ENCODE peak calls at places on chromosomes 1 and 21, in eight cellular contexts. One of them, this sample, is unnamed.

GRCh38 chr1:112445591-112445990 is 49.6 kb downstream of the CTTNBP2NL start:
- DNase-seq in psoas muscle: no peak
- DNase-seq in cardiac muscle cell: no peak
- DNase-seq in HFF-Myc: no peak
- DNase-seq in endodermal cell: no peak
- DNase-seq in AG09309: no peak
- DNase-seq in dorsolateral prefrontal cortex: no peak
- DNase-seq in PC-3: no peak
- DNase-seq in this sample: no peak

GRCh38 chr1:221994939-221995338 is 253.1 kb upstream of the DUSP10 start:
- DNase-seq in psoas muscle: no peak
- DNase-seq in cardiac muscle cell: peak; percentile 73
- DNase-seq in HFF-Myc: no peak
- DNase-seq in endodermal cell: no peak
- DNase-seq in AG09309: peak; percentile 62
- DNase-seq in dorsolateral prefrontal cortex: no peak
- DNase-seq in PC-3: no peak
- DNase-seq in this sample: peak; percentile 71

GRCh38 chr1:119702384-119702783 is 9.3 kb upstream of the PHGDH start:
- DNase-seq in psoas muscle: no peak
- DNase-seq in cardiac muscle cell: peak; percentile 66
- DNase-seq in HFF-Myc: peak; percentile 56
- DNase-seq in endodermal cell: no peak
- DNase-seq in AG09309: peak; percentile 23
- DNase-seq in dorsolateral prefrontal cortex: no peak
- DNase-seq in PC-3: peak; percentile 77
- DNase-seq in this sample: peak; percentile 72

GRCh38 chr1:194176212-194176611 is 989.8 kb upstream of the B3GALT2 start:
- DNase-seq in psoas muscle: no peak
- DNase-seq in cardiac muscle cell: no peak
- DNase-seq in HFF-Myc: no peak
- DNase-seq in endodermal cell: no peak
- DNase-seq in AG09309: no peak
- DNase-seq in dorsolateral prefrontal cortex: no peak
- DNase-seq in PC-3: no peak
- DNase-seq in this sample: no peak

GRCh38 chr1:94055459-94056122 is 65.4 kb downstream of the ABCA4 start:
- DNase-seq in psoas muscle: no peak
- DNase-seq in cardiac muscle cell: no peak
- DNase-seq in HFF-Myc: no peak
- DNase-seq in endodermal cell: no peak
- DNase-seq in AG09309: no peak
- DNase-seq in dorsolateral prefrontal cortex: no peak
- DNase-seq in PC-3: peak; percentile 78
- DNase-seq in this sample: peak; percentile 31

GRCh38 chr21:34941162-34941561 is 107.9 kb downstream of the RUNX1 start:
- DNase-seq in psoas muscle: no peak
- DNase-seq in cardiac muscle cell: no peak
- DNase-seq in HFF-Myc: no peak
- DNase-seq in endodermal cell: no peak
- DNase-seq in AG09309: no peak
- DNase-seq in dorsolateral prefrontal cortex: no peak
- DNase-seq in PC-3: no peak
- DNase-seq in this sample: no peak

GRCh38 chr21:25801217-25802015 is 66.6 kb downstream of the GABPA start:
- DNase-seq in psoas muscle: peak; percentile 78
- DNase-seq in cardiac muscle cell: peak; percentile 93
- DNase-seq in HFF-Myc: peak; percentile 70
- DNase-seq in endodermal cell: peak; percentile 97
- DNase-seq in AG09309: peak; percentile 42
- DNase-seq in dorsolateral prefrontal cortex: peak; percentile 71
- DNase-seq in PC-3: peak; percentile 89
- DNase-seq in this sample: peak; percentile 30

GRCh38 chr1:241235236-241235897 is 121.6 kb downstream of the RGS7 start:
- DNase-seq in psoas muscle: no peak
- DNase-seq in cardiac muscle cell: no peak
- DNase-seq in HFF-Myc: no peak
- DNase-seq in endodermal cell: no peak
- DNase-seq in AG09309: no peak
- DNase-seq in dorsolateral prefrontal cortex: peak; percentile 54
- DNase-seq in PC-3: no peak
- DNase-seq in this sample: no peak

GRCh38 chr1:145871994-145872411 is 13.1 kb upstream of the PIAS3 start:
- DNase-seq in psoas muscle: peak; percentile 70
- DNase-seq in cardiac muscle cell: peak; percentile 55
- DNase-seq in HFF-Myc: no peak
- DNase-seq in endodermal cell: peak; percentile 83
- DNase-seq in AG09309: no peak
- DNase-seq in dorsolateral prefrontal cortex: peak; percentile 46
- DNase-seq in PC-3: no peak
- DNase-seq in this sample: no peak

GRCh38 chr1:145874646-145875045 is 11.0 kb downstream of the ANKRD35 start:
- DNase-seq in psoas muscle: no peak
- DNase-seq in cardiac muscle cell: no peak
- DNase-seq in HFF-Myc: no peak
- DNase-seq in endodermal cell: no peak
- DNase-seq in AG09309: no peak
- DNase-seq in dorsolateral prefrontal cortex: no peak
- DNase-seq in PC-3: no peak
- DNase-seq in this sample: no peak

GRCh38 chr1:145868232-145868631 is 9.4 kb upstream of the PIAS3 start:
- DNase-seq in psoas muscle: no peak
- DNase-seq in cardiac muscle cell: no peak
- DNase-seq in HFF-Myc: no peak
- DNase-seq in endodermal cell: no peak
- DNase-seq in AG09309: no peak
- DNase-seq in dorsolateral prefrontal cortex: no peak
- DNase-seq in PC-3: no peak
- DNase-seq in this sample: no peak

GRCh38 chr1:145877923-145878486 is 7.7 kb downstream of the ANKRD35 start:
- DNase-seq in psoas muscle: no peak
- DNase-seq in cardiac muscle cell: no peak
- DNase-seq in HFF-Myc: no peak
- DNase-seq in endodermal cell: no peak
- DNase-seq in AG09309: no peak
- DNase-seq in dorsolateral prefrontal cortex: no peak
- DNase-seq in PC-3: peak; percentile 33
- DNase-seq in this sample: no peak

GRCh38 chr1:145872421-145872891 is 13.2 kb downstream of the ANKRD35 start:
- DNase-seq in psoas muscle: peak; percentile 93
- DNase-seq in cardiac muscle cell: peak; percentile 52
- DNase-seq in HFF-Myc: no peak
- DNase-seq in endodermal cell: peak; percentile 82
- DNase-seq in AG09309: no peak
- DNase-seq in dorsolateral prefrontal cortex: peak; percentile 49
- DNase-seq in PC-3: no peak
- DNase-seq in this sample: no peak
- H3K4me3 ChIP-seq in psoas muscle: peak overlapping the region; percentile 81
- H3K4me3 ChIP-seq in cardiac muscle cell: no peak overlapping the region
- H3K4me3 ChIP-seq in HFF-Myc: peak overlapping the region; percentile 32
- H3K4me3 ChIP-seq in endodermal cell: no peak overlapping the region
- H3K4me3 ChIP-seq in AG09309: peak overlapping the region; percentile 35
- H3K4me3 ChIP-seq in dorsolateral prefrontal cortex: peak overlapping the region; percentile 49
- H3K4me3 ChIP-seq in PC-3: no peak overlapping the region
- H3K4me3 ChIP-seq in this sample: peak overlapping the region; percentile 35

DNA sequence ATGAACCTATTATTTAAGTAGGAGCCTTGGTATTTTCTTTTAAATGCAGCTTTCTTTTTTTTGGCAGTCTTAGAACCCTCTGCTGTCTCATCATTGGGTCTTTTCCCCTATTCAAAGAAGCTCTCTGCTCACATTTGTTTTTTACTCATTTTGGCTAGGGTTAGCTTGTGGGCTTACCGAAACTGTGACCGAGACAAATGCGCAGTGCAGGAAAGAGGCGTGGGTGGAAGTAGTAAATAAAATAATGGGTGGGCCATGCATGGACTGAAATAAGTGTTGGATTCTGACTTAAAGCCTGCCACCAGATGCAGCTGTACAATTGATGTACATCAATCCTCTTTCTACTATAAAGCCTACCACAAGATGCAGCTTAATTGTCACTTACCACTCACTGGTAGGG is 14.7 kb downstream of the XPR1 start:
- DNase-seq in psoas muscle: no peak
- DNase-seq in cardiac muscle cell: no peak
- DNase-seq in HFF-Myc: no peak
- DNase-seq in endodermal cell: no peak
- DNase-seq in AG09309: no peak
- DNase-seq in dorsolateral prefrontal cortex: no peak
- DNase-seq in PC-3: no peak
- DNase-seq in this sample: no peak
- H3K4me3 ChIP-seq in psoas muscle: no peak overlapping the region
- H3K4me3 ChIP-seq in cardiac muscle cell: no peak overlapping the region
- H3K4me3 ChIP-seq in HFF-Myc: no peak overlapping the region
- H3K4me3 ChIP-seq in endodermal cell: no peak overlapping the region
- H3K4me3 ChIP-seq in AG09309: no peak overlapping the region
- H3K4me3 ChIP-seq in dorsolateral prefrontal cortex: no peak overlapping the region
- H3K4me3 ChIP-seq in PC-3: no peak overlapping the region
- H3K4me3 ChIP-seq in this sample: no peak overlapping the region

DNA sequence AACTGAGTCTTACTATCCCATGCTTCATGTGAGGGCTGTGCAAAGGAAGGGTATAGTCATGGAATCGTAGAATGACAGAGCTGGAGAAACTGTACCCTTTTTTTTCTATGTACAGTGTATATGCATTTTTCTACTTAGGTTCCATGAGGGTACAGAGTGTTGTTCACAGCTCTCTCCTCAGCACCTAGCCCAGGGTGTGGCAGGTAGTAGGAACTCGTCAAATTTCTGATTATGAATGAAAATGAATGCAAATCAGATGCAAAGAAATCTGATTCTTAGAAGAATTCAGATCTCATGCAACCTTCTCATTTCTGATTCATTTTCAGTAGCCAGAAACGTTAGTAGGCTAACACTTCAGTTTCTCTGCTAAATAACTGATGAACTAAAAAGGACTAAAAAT is 18.1 kb upstream of the HHAT start:
- DNase-seq in psoas muscle: no peak
- DNase-seq in cardiac muscle cell: no peak
- DNase-seq in HFF-Myc: no peak
- DNase-seq in endodermal cell: no peak
- DNase-seq in AG09309: no peak
- DNase-seq in dorsolateral prefrontal cortex: no peak
- DNase-seq in PC-3: no peak
- DNase-seq in this sample: no peak
- H3K4me3 ChIP-seq in psoas muscle: peak overlapping the region; percentile 42
- H3K4me3 ChIP-seq in cardiac muscle cell: no peak overlapping the region
- H3K4me3 ChIP-seq in HFF-Myc: no peak overlapping the region
- H3K4me3 ChIP-seq in endodermal cell: peak overlapping the region; percentile 56
- H3K4me3 ChIP-seq in AG09309: no peak overlapping the region
- H3K4me3 ChIP-seq in dorsolateral prefrontal cortex: no peak overlapping the region
- H3K4me3 ChIP-seq in PC-3: peak overlapping the region; percentile 68
- H3K4me3 ChIP-seq in this sample: no peak overlapping the region

GRCh38 chr21:36516271-36516670 is 36.3 kb upstream of the CLDN14 start:
- DNase-seq in psoas muscle: no peak
- DNase-seq in cardiac muscle cell: no peak
- DNase-seq in HFF-Myc: no peak
- DNase-seq in endodermal cell: no peak
- DNase-seq in AG09309: no peak
- DNase-seq in dorsolateral prefrontal cortex: no peak
- DNase-seq in PC-3: no peak
- DNase-seq in this sample: no peak
- H3K4me3 ChIP-seq in psoas muscle: no peak overlapping the region
- H3K4me3 ChIP-seq in cardiac muscle cell: no peak overlapping the region
- H3K4me3 ChIP-seq in HFF-Myc: no peak overlapping the region
- H3K4me3 ChIP-seq in endodermal cell: no peak overlapping the region
- H3K4me3 ChIP-seq in AG09309: no peak overlapping the region
- H3K4me3 ChIP-seq in dorsolateral prefrontal cortex: no peak overlapping the region
- H3K4me3 ChIP-seq in PC-3: no peak overlapping the region
- H3K4me3 ChIP-seq in this sample: no peak overlapping the region

DNA sequence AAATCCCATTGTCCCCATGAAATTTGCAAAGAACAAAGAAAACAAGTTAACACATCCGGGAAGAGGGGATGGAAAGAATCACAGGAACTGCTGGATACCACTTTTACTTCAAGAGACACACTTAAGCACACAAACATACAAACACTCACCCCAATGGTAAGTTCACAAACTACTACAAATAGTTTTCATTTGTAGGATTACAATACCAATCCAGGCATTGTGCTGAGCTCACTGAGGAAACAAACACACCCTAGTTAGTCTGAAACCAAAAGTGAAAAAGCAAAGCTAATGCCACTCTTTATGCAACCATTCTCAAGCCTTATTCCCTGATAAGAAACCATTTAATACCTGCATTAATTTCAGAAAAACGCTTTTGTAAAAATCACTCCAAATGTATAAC is 38.4 kb downstream of the RNF115 start:
- DNase-seq in psoas muscle: no peak
- DNase-seq in cardiac muscle cell: no peak
- DNase-seq in HFF-Myc: no peak
- DNase-seq in endodermal cell: no peak
- DNase-seq in AG09309: no peak
- DNase-seq in dorsolateral prefrontal cortex: no peak
- DNase-seq in PC-3: peak; percentile 18
- DNase-seq in this sample: no peak
- H3K4me3 ChIP-seq in psoas muscle: no peak overlapping the region
- H3K4me3 ChIP-seq in cardiac muscle cell: no peak overlapping the region
- H3K4me3 ChIP-seq in HFF-Myc: no peak overlapping the region
- H3K4me3 ChIP-seq in endodermal cell: peak overlapping the region; percentile 41
- H3K4me3 ChIP-seq in AG09309: no peak overlapping the region
- H3K4me3 ChIP-seq in dorsolateral prefrontal cortex: no peak overlapping the region
- H3K4me3 ChIP-seq in PC-3: no peak overlapping the region
- H3K4me3 ChIP-seq in this sample: no peak overlapping the region

DNA sequence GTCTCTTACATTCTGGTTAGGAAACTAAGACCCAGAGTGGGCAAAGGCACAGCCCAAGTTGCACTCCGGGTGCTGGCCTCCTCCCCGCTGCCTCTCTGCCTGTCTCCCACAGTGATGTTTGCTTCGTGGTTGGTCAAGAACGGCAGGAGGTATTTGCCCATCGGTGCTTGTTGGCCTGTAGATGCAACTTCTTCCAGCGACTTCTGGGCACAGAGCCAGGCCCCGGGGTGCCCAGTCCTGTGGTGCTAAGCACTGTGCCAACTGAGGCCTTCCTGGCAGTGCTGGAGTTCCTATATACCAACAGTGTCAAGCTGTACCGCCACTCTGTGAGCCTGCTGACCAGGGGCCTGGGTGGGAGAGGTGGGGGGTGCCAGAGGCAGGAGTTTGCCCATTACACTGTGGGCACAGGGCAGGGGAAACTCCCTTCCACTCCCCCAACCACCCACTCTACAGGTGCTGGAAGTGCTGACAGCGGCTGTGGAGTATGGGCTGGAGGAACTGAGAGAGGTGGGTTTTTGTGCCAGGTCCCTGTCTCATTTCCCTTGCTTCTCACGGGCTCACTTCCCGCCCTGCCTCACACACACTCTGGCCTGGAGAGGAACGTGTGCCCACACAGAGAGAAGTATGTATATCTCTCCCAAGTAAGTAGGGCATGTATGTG is 1.9 kb downstream of the BTBD19 start:
- DNase-seq in psoas muscle: peak; percentile 80
- DNase-seq in cardiac muscle cell: peak; percentile 64
- DNase-seq in HFF-Myc: no peak
- DNase-seq in endodermal cell: peak; percentile 41
- DNase-seq in AG09309: no peak
- DNase-seq in dorsolateral prefrontal cortex: peak; percentile 58
- DNase-seq in PC-3: peak; percentile 16
- DNase-seq in this sample: no peak
- H3K4me3 ChIP-seq in psoas muscle: peak overlapping the region; percentile 51
- H3K4me3 ChIP-seq in cardiac muscle cell: no peak overlapping the region
- H3K4me3 ChIP-seq in HFF-Myc: peak overlapping the region; percentile 49
- H3K4me3 ChIP-seq in endodermal cell: no peak overlapping the region
- H3K4me3 ChIP-seq in AG09309: peak overlapping the region; percentile 42
- H3K4me3 ChIP-seq in dorsolateral prefrontal cortex: no peak overlapping the region
- H3K4me3 ChIP-seq in PC-3: no peak overlapping the region
- H3K4me3 ChIP-seq in this sample: no peak overlapping the region